ENCODE peak calls at places on chromosomes 1 and 21, in seven cellular contexts. C, N, T, F, O, B and G are unnamed samples.

GRCh38 chr1:182069028-182069466 is 7.5 kb upstream of the ZNF648 start:
- DNase-seq in F (peak; percentile 77), T (peak; percentile 66), O (peak; percentile 5), C (peak; percentile 56), N (peak; percentile 90), B (peak; percentile 74), G (no peak)

GRCh38 chr1:39102537-39103320 is 76.6 kb downstream of the NDUFS5 start:
- DNase-seq in N (no peak), T (no peak), B (no peak), F (no peak), C (peak; percentile 68), O (peak; percentile 87), G (peak; percentile 68)

GRCh38 chr1:224408294-224408590 is 26.4 kb downstream of the WDR26 start:
- DNase-seq in N (no peak), B (no peak), F (no peak), O (no peak), C (no peak), T (no peak), G (no peak)

GRCh38 chr1:114715952-114716303 is 643 bp downstream of the NRAS start:
- DNase-seq in T (no peak), B (no peak), F (no peak), N (no peak), C (no peak), O (no peak), G (no peak)

GRCh38 chr1:201882665-201883132 is 6.0 kb upstream of the SHISA4 start:
- DNase-seq in O (peak; percentile 72), F (peak; percentile 61), T (no peak), N (no peak), B (no peak), C (peak; percentile 90), G (peak; percentile 60)

GRCh38 chr1:15760520-15761211 is 2.1 kb downstream of the FBLIM1 start:
- DNase-seq in O (peak; percentile 87), C (peak; percentile 60), F (no peak), B (no peak), N (no peak), T (no peak), G (peak; percentile 53)

GRCh38 chr1:227574926-227575325 is 11.6 kb downstream of the ZNF678 start:
- DNase-seq in N (no peak), C (no peak), O (no peak), F (no peak), B (no peak), T (no peak), G (no peak)

GRCh38 chr1:27598902-27599528 is 4.9 kb downstream of the AHDC1 start:
- DNase-seq in N (no peak), C (peak; percentile 35), T (peak; percentile 80), O (peak; percentile 68), F (peak; percentile 82), B (no peak), G (peak; percentile 67)

GRCh38 chr1:175536369-175536768 is 207.0 kb downstream of the TNR start:
- DNase-seq in T (no peak), O (peak; percentile 54), F (no peak), N (no peak), C (no peak), B (no peak), G (no peak)

GRCh38 chr21:14900058-14900457 is 164.7 kb downstream of the NRIP1 start:
- DNase-seq in B (no peak), N (no peak), T (no peak), O (no peak), F (no peak), C (peak; percentile 74), G (peak; percentile 59)
- H3K27ac ChIP-seq in B (no peak overlapping the region), N (no peak overlapping the region), T (no peak overlapping the region), O (peak overlapping the region; percentile 49), F (no peak overlapping the region), C (no peak overlapping the region), G (peak overlapping the region; percentile 84)

DNA sequence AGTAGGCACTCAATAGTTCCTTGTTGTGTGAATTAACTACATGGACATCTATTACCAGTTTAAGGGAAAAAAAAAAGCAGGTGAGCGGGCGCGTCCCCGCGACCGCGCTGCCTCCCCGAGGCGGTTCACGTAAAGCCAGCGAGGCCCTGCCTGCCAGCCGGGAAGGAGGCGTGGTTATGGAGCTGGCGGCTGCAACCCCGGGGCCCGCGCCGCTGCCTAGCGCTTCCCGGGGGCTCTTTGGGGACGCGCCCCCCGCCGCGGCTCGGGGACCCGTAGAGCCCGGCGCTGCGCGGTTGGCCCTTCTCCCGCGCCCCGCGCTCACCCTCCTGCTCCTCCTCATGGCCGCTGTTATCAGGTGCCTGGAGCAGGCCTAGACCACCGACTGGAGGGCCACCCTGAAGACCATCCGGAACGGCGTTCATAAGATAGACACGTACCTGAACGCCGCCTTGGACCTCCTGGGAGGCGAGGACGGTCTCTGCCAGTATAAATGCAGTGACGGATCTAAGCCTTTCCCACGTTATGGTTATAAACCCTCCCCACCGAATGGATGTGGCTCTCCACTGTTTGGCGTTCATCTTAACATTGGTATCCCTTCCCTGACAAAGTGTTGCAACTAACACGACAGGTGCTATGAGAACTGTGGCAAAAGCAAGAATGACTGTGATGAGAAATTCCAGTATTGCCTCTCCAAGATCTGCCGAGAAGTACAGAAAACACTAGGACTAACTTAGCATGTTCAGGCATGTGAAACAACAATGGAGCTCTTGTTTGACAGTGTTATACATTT is 2.6 kb upstream of the CC2D1B start:
- DNase-seq in N (peak; percentile 89), F (peak; percentile 71), C (peak; percentile 97), T (peak; percentile 78), O (peak; percentile 35), B (peak; percentile 77), G (peak; percentile 14)
- TF ChIP-seq CTCF in N (no peak), F (peak; percentile 5), C (peak; percentile 11), T (no peak), O (peak; percentile 18), B (no peak), G (peak; percentile 35)

GRCh38 chr21:45262616-45263015 is 25.1 kb downstream of the POFUT2 start:
- DNase-seq in B (peak; percentile 52), T (peak; percentile 6), O (no peak), F (no peak), C (no peak), N (no peak), G (no peak)
- H3K4me3 ChIP-seq in B (no peak overlapping the region), T (no peak overlapping the region), O (no peak overlapping the region), F (no peak overlapping the region), C (no peak overlapping the region), N (no peak overlapping the region), G (no peak overlapping the region)

GRCh38 chr1:53641481-53642214 is 97.3 kb downstream of the GLIS1 start:
- DNase-seq in O (no peak), F (no peak), B (peak; percentile 15), T (peak; percentile 18), C (no peak), N (no peak), G (no peak)
- H3K27ac ChIP-seq in O (no peak overlapping the region), F (no peak overlapping the region), B (no peak overlapping the region), T (no peak overlapping the region), C (no peak overlapping the region), N (no peak overlapping the region), G (no peak overlapping the region)

GRCh38 chr1:154906621-154907081 is 29.9 kb downstream of the PMVK start:
- DNase-seq in F (no peak), N (no peak), C (peak; percentile 23), B (no peak), O (peak; percentile 4), T (no peak), G (no peak)
- TF ChIP-seq CTCF in F (peak; percentile 47), N (no peak), C (peak; percentile 84), B (peak; percentile 37), O (peak; percentile 35), T (no peak), G (peak; percentile 49)

DNA sequence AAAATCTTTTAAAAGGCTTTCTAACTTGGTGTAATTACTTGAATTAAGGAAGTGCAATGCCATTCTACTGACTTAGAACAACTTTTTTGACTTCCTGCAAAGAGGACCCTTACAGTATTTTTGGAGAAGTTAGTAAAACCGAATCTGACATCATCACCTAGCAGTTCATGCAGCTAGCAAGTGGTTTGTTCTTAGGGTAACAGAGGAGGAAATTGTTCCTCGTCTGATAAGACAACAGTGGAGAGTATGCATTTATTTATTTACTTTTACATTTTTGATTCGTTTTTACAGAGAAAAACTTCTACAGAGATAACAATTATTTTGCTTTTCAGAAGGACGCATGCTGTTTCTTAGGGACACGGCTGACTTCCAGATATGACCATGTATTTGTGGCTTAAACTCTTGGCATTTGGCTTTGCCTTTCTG is at the start of gene PTPRC:
- DNase-seq in N (no peak), C (no peak), O (no peak), T (no peak), B (no peak), F (no peak), G (no peak)
- H3K4me3 ChIP-seq in N (no peak within 1 kb of the TSS), C (no peak within 1 kb of the TSS), O (no peak within 1 kb of the TSS), T (peak within 1 kb of the TSS; percentile 21), B (peak within 1 kb of the TSS; percentile 43), F (peak within 1 kb of the TSS; percentile 38), G (no peak within 1 kb of the TSS)